ENCODE peak calls at places on chromosomes 7 and 10, in six cellular contexts. R is lower leg skin, Z is mucosa of descending colon, Q is BJ, C is breast epithelium, J is AG09309. K is an unnamed sample.

GRCh38 chr10:44300666-44301649 is 83.9 kb downstream of the CXCL12 start:
- DNase-seq in Z (no peak), R (no peak), J (peak; percentile 98), C (peak; percentile 86), Q (peak; percentile 96), K (no peak)

GRCh38 chr10:72353028-72353962 is 1.4 kb downstream of the DNAJB12 start:
- DNase-seq in C (no peak), R (no peak), Q (no peak), J (no peak), Z (no peak), K (no peak)

GRCh38 chr10:119207713-119208552 is 562 bp downstream of the GRK5 start:
- DNase-seq in Q (no peak), C (no peak), Z (peak; percentile 71), R (peak; percentile 42), J (no peak), K (peak; percentile 51)

GRCh38 chr10:108187396-108188012 is 1023.0 kb upstream of the SORCS1 start:
- DNase-seq in Z (no peak), C (no peak), Q (no peak), J (no peak), R (no peak), K (no peak)

GRCh38 chr10:73233883-73234282 is 13.2 kb downstream of the DNAJC9 start:
- DNase-seq in Q (no peak), Z (no peak), J (no peak), R (no peak), C (no peak), K (no peak)

GRCh38 chr7:116702046-116702445 is 30.1 kb downstream of the MET start:
- DNase-seq in Z (no peak), R (no peak), C (no peak), J (no peak), Q (no peak), K (no peak)

GRCh38 chr10:122019414-122019975 is 30.5 kb downstream of the TACC2 start:
- DNase-seq in Z (peak; percentile 90), J (no peak), R (peak; percentile 74), Q (no peak), C (peak; percentile 65), K (peak; percentile 89)

GRCh38 chr10:101011517-101012423 is 12.2 kb downstream of the LZTS2 start:
- DNase-seq in C (no peak), Z (no peak), Q (no peak), R (no peak), J (no peak), K (no peak)

GRCh38 chr7:69932034-69932628 is 333.9 kb downstream of the AUTS2 start:
- DNase-seq in J (peak; percentile 5), R (no peak), C (no peak), Q (no peak), Z (no peak), K (no peak)

GRCh38 chr7:99267530-99268360 is 4.9 kb upstream of the MYH16 start:
- DNase-seq in C (peak; percentile 60), J (peak; percentile 46), Q (peak; percentile 15), R (no peak), Z (no peak), K (no peak)

GRCh38 chr10:84097787-84098353 is 41.4 kb upstream of the GHITM start:
- DNase-seq in J (no peak), C (no peak), R (no peak), Z (no peak), Q (no peak), K (no peak)

GRCh38 chr7:54967384-54967783 is 51.4 kb upstream of the EGFR start:
- DNase-seq in R (peak; percentile 56), Q (no peak), C (no peak), Z (no peak), J (no peak), K (no peak)

GRCh38 chr10:117367718-117368117 is 7.5 kb downstream of the PDZD8 start:
- DNase-seq in J (no peak), C (no peak), Z (no peak), Q (no peak), R (no peak), K (no peak)

GRCh38 chr10:81866753-81867152 is 8.2 kb upstream of the NRG3 start:
- DNase-seq in Z (no peak), Q (no peak), C (no peak), R (no peak), J (no peak), K (no peak)

GRCh38 chr7:91112902-91113321 is 151.3 kb upstream of the FZD1 start:
- DNase-seq in Q (no peak), Z (no peak), C (no peak), J (peak; percentile 57), R (no peak), K (no peak)

K was measured in left colon.